ENCODE peak calls at places on chromosome 15, in five cellular contexts. V is GM12878, T is HepG2, X is K562, K is H1. Q is an unnamed sample.

GRCh38 chr15:34656005-34656604 is 72.7 kb upstream of the GOLGA8B start:
- DNase-seq in V (no peak), T (no peak), X (no peak), K (no peak), Q (no peak)

GRCh38 chr15:69648775-69649735 is 196.4 kb downstream of the RPLP1 start:
- DNase-seq in V (no peak), T (no peak), X (no peak), K (peak), Q (no peak)

GRCh38 chr15:69729167-69729748 is 276.6 kb downstream of the RPLP1 start:
- DNase-seq in V (no peak), T (no peak), X (peak), K (no peak), Q (peak)

GRCh38 chr15:42349178-42349577 is 10.1 kb upstream of the CAPN3 start:
- DNase-seq in V (no peak), T (no peak), X (no peak), K (no peak), Q (no peak)

GRCh38 chr15:33201376-33202189 is 7.1 kb upstream of the FMN1 start:
- DNase-seq in V (peak), T (peak), X (peak), K (peak), Q (peak)

GRCh38 chr15:94843060-94843459 is 611.7 kb downstream of the MCTP2 start:
- DNase-seq in V (no peak), T (no peak), X (no peak), K (no peak), Q (no peak)

GRCh38 chr15:28127036-28127435 is 27.9 kb upstream of the OCA2 start:
- DNase-seq in V (no peak), T (no peak), X (no peak), K (no peak), Q (no peak)

GRCh38 chr15:60649845-60650548 is 171.1 kb upstream of the ICE2 start:
- DNase-seq in V (peak), T (peak), X (no peak), K (no peak), Q (no peak)

GRCh38 chr15:42352401-42352800 is 6.9 kb upstream of the CAPN3 start:
- DNase-seq in V (no peak), T (no peak), X (no peak), K (no peak), Q (no peak)

GRCh38 chr15:89149501-89150101 is 61.3 kb downstream of the ABHD2 start:
- DNase-seq in V (no peak), T (no peak), X (no peak), K (no peak), Q (no peak)

GRCh38 chr15:67548532-67548852 is 6.0 kb downstream of the MAP2K5 start:
- DNase-seq in V (no peak), T (no peak), X (no peak), K (no peak), Q (no peak)

GRCh38 chr15:67549736-67550135 is 7.2 kb downstream of the MAP2K5 start:
- DNase-seq in V (no peak), T (no peak), X (no peak), K (no peak), Q (no peak)

GRCh38 chr15:67550522-67550921 is 8.0 kb downstream of the MAP2K5 start:
- DNase-seq in V (no peak), T (no peak), X (peak), K (no peak), Q (no peak)

GRCh38 chr15:67547836-67548531 is 5.5 kb downstream of the MAP2K5 start:
- DNase-seq in V (no peak), T (no peak), X (no peak), K (no peak), Q (no peak)

GRCh38 chr15:67548862-67549651 is 6.6 kb downstream of the MAP2K5 start:
- DNase-seq in V (no peak), T (no peak), X (no peak), K (peak), Q (no peak)
- TF ChIP-seq KDM1A in V (no peak), T (no peak), X (no peak), K (no peak), Q (no peak)

GRCh38 chr15:66115568-66116206 is 137.9 kb downstream of the MEGF11 start:
- DNase-seq in V (no peak), T (no peak), X (no peak), K (no peak), Q (no peak)
- TF ChIP-seq RAD21 in V (no peak), T (no peak), X (no peak), K (peak), Q (no peak)

GRCh38 chr15:75095594-75095993 is 72.2 kb downstream of the PPCDC start:
- DNase-seq in V (peak), T (no peak), X (no peak), K (no peak), Q (no peak)

GRCh38 chr15:75091814-75092213 is 68.4 kb downstream of the PPCDC start:
- DNase-seq in V (peak), T (no peak), X (no peak), K (no peak), Q (no peak)

GRCh38 chr15:75089781-75090734 is 66.7 kb downstream of the PPCDC start:
- DNase-seq in V (no peak), T (no peak), X (peak), K (no peak), Q (no peak)
- TF ChIP-seq POLR2A in V (no peak), T (no peak), X (no peak), K (no peak), Q (no peak)

GRCh38 chr15:93327364-93327763 is 238.4 kb upstream of the RGMA start:
- DNase-seq in V (no peak), T (no peak), X (no peak), K (no peak), Q (no peak)

GRCh38 chr15:93333826-93334225 is 244.8 kb upstream of the RGMA start:
- DNase-seq in V (no peak), T (no peak), X (no peak), K (no peak), Q (no peak)

GRCh38 chr15:93330862-93331544 is 242.0 kb upstream of the RGMA start:
- DNase-seq in V (no peak), T (no peak), X (no peak), K (no peak), Q (no peak)

GRCh38 chr15:93331545-93332117 is 242.6 kb upstream of the RGMA start:
- DNase-seq in V (no peak), T (no peak), X (no peak), K (peak), Q (no peak)
- TF ChIP-seq KDM1A in V (no peak), T (no peak), X (no peak), K (peak), Q (no peak)

GRCh38 chr15:63348392-63348791 is 33.3 kb downstream of the CA12 start:
- DNase-seq in V (no peak), T (no peak), X (no peak), K (no peak), Q (peak)
- TF ChIP-seq RAD21 in V (no peak), T (no peak), X (no peak), K (no peak), Q (no peak)

GRCh38 chr15:40575113-40575512 is 6.0 kb downstream of the RPUSD2 start:
- DNase-seq in V (no peak), T (no peak), X (no peak), K (no peak), Q (no peak)

GRCh38 chr15:40565333-40566238 is 744 bp upstream of the CCDC32 start:
- DNase-seq in V (no peak), T (peak), X (no peak), K (no peak), Q (no peak)

GRCh38 chr15:40564591-40565332 is at the start of gene CCDC32:
- DNase-seq in V (peak), T (peak), X (peak), K (peak), Q (peak)

GRCh38 chr15:40567111-40567510 is 2.0 kb upstream of the RPUSD2 start:
- DNase-seq in V (no peak), T (peak), X (peak), K (no peak), Q (peak)

DNA sequence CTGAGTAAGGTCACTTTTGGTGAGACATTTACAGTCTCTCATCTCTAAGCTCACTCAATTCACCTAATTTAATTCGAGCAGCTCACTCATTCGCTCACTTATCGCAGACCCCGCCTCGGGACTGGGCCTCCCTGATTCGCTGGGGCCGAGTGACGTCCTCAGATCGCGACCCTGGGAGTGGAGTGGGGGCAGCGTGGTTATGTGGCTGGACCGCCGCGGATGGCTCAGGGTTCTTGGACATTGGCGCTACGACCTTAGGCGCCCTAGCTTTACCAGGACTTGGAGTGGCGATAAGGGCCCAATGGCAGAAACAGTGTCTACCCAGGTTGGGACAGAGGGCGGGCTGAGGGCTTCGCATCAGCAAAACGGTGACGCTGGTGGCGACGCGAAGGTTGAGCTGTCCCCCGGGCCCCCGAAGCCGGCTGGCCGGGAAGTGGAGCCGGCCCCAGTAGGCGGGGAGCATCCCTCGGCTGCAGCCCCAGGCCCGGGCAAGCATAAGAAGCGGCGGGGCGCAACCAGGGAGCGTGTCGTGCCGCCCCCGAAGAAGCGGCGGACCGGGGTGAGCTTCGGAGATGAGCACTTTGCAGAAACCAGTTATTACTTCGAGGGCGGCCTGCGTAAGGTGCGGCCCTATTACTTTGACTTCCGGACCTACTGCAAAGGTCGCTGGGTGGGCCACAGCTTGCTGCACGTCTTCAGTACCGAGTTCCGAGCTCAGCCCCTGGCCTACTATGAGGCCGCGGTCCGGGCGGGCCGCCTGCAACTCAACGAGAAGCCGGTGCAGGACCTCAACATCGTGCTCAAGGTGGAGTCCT is at the start of gene RPUSD2:
- DNase-seq in V (peak), T (peak), X (peak), K (peak), Q (peak)
- TF ChIP-seq POLR2A in V (peak), T (peak), X (peak), K (peak), Q (peak)

GRCh38 chr15:100112636-100113305 is 229.0 kb downstream of the ADAMTS17 start:
- DNase-seq in V (no peak), T (no peak), X (no peak), K (no peak), Q (no peak)
- TF ChIP-seq KDM1A in V (no peak), T (no peak), X (no peak), K (no peak), Q (no peak)

DNA sequence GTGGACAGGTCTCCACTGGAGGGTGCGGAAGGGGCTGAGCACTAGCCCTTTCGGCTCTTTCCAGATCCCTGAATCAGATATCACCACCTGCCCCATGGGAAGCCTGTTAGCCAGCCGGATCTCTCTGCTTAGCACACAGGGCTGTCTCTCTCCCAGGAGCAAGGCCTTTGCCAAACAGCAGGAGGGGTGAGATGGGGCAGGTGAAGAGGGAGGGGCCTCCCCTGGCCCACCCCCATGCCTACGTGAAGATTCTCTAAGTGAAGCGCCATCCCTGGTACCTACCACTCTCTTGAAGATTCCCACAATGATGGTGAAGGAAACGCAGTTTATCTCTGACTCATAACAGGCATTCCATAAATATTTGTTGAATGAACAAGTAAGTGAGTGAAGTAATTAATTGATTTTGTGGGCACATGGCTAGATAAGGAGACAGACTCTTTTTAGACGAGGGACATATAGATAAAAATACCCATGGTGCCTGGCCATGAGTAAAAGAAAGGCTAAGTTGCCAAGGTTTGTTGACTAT is 19.6 kb upstream of the HCN4 start:
- DNase-seq in V (no peak), T (peak), X (no peak), K (no peak), Q (peak)
- TF ChIP-seq RAD21 in V (no peak), T (no peak), X (no peak), K (no peak), Q (no peak)

GRCh38 chr15:75758071-75758872 is 45.6 kb upstream of the CSPG4 start:
- DNase-seq in V (peak), T (peak), X (peak), K (peak), Q (peak)
- TF ChIP-seq POLR2A in V (peak), T (no peak), X (peak), K (peak), Q (peak)

DNA sequence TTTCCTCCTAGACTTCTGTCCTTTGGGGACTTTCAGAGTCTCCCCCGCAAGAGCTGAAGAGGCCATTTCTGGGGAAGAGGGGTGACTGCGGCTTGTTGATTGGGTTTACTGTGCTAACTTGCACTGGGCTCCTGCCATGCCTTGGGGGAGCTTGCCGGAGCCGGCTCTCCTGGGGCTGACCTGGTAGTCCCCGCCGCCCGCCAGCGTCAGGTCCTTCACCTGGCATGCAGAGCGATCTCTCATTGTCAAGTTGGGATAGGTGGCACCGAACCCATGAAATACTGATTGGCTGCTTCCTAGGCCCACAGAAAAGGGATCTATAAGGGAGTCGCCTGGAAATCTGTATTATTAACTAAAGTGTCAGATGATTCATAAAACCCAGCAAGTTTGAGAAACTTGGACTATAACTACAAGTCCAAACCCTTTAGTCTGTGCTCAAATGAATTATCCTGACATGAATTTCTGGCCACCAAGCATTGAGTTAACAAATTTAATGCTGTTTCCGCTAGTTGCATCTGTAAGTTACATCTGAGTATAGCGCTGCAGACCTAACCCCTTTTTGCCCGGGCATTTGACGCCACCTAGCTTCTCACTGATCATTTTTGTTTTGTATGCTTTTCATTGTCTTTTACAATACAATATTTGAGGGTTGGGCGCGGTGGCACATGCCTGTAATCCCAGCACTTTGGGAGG is 605 bp upstream of the IMP3 start:
- DNase-seq in V (peak), T (peak), X (peak), K (no peak), Q (peak)
- TF ChIP-seq KDM1A in V (no peak), T (peak), X (no peak), K (no peak), Q (no peak)